ENCODE peak calls at places on chromosomes 13 and 19, in nine cellular contexts. Z is NB4, R is Peyer's patch, H is right lobe of liver, J is H54, B is uterus, X is stomach, V is endothelial cell of umbilical vein, C is thyroid gland. D is an unnamed sample.

GRCh38 chr13:89748716-89749115 is 1598.8 kb upstream of the MIR17HG start:
- DNase-seq in Z (no peak), R (no peak), B (no peak), V (peak), H (no peak), J (no peak), X (no peak), C (no peak), D (no peak)

GRCh38 chr19:19263886-19264487 is 9.1 kb downstream of the TM6SF2 start:
- DNase-seq in J (no peak), R (no peak), C (no peak), X (no peak), H (no peak), B (no peak), V (no peak), Z (no peak), D (no peak)

GRCh38 chr13:23579072-23579885 is 9.1 kb downstream of the TNFRSF19 start:
- DNase-seq in Z (peak), C (peak), X (peak), R (peak), J (peak), H (peak), B (peak), V (peak), D (peak)

GRCh38 chr13:67506407-67506806 is 276.3 kb upstream of the PCDH9 start:
- DNase-seq in J (no peak), R (no peak), H (no peak), X (no peak), B (no peak), V (no peak), C (no peak), Z (no peak), D (no peak)

GRCh38 chr13:34748561-34748960 is 193.5 kb upstream of the NBEA start:
- DNase-seq in C (peak), Z (no peak), B (no peak), R (no peak), X (no peak), J (no peak), V (no peak), H (no peak), D (no peak)

GRCh38 chr19:49084206-49085019 is 838 bp upstream of the SNRNP70 start:
- DNase-seq in R (no peak), H (no peak), B (no peak), C (peak), X (no peak), Z (no peak), J (no peak), V (no peak), D (no peak)

GRCh38 chr19:49539192-49539952 is 11.6 kb downstream of the RCN3 start:
- DNase-seq in X (no peak), R (no peak), B (no peak), J (no peak), V (no peak), H (no peak), Z (no peak), C (no peak), D (no peak)

GRCh38 chr13:48004201-48004600 is 3.1 kb upstream of the SUCLA2 start:
- DNase-seq in J (no peak), V (no peak), B (no peak), H (no peak), X (no peak), Z (peak), R (no peak), C (no peak), D (no peak)

GRCh38 chr19:22144394-22144793 is 52.4 kb downstream of the ZNF676 start:
- DNase-seq in Z (peak), J (no peak), B (no peak), X (no peak), H (no peak), R (no peak), V (no peak), C (no peak), D (no peak)

GRCh38 chr13:24688901-24689300 is 8.7 kb downstream of the ATP12A start:
- DNase-seq in Z (no peak), R (no peak), V (no peak), C (no peak), J (no peak), B (no peak), H (no peak), X (no peak), D (no peak)

GRCh38 chr13:77555246-77555645 is 19.7 kb downstream of the SCEL start:
- DNase-seq in V (peak), C (peak), J (no peak), R (no peak), B (no peak), X (no peak), H (no peak), Z (no peak), D (no peak)

GRCh38 chr19:39342647-39343305 is 555 bp downstream of the SAMD4B start:
- DNase-seq in R (no peak), J (no peak), V (no peak), X (no peak), H (peak), B (peak), Z (no peak), C (peak), D (no peak)

GRCh38 chr13:32639502-32640105 is 53.4 kb downstream of the PDS5B start:
- DNase-seq in R (peak), X (peak), C (peak), H (no peak), J (no peak), Z (peak), B (peak), V (peak), D (peak)

GRCh38 chr13:46213242-46213641 is 1.5 kb downstream of the LRRC63 start:
- DNase-seq in X (no peak), J (no peak), B (no peak), H (no peak), Z (no peak), C (no peak), V (no peak), R (no peak), D (no peak)

GRCh38 chr19:48900477-48901452 is 653 bp downstream of the NUCB1 start:
- DNase-seq in Z (peak), R (no peak), H (no peak), B (no peak), J (no peak), X (no peak), V (peak), C (no peak), D (no peak)

GRCh38 chr19:41588497-41589209 is 12.7 kb downstream of the CEACAM21 start:
- DNase-seq in X (no peak), C (no peak), B (no peak), H (no peak), J (peak), R (no peak), V (peak), Z (peak), D (peak)

GRCh38 chr19:29517946-29518345 is 7.8 kb upstream of the VSTM2B start:
- DNase-seq in R (no peak), X (no peak), B (no peak), V (no peak), Z (no peak), H (peak), J (no peak), C (no peak), D (no peak)

GRCh38 chr13:51818771-51819511 is 15.0 kb upstream of the DHRS12 start:
- DNase-seq in X (peak), V (no peak), Z (no peak), J (no peak), R (no peak), C (no peak), B (no peak), H (no peak), D (no peak)

GRCh38 chr13:51221674-51222509 is at the start of gene FAM124A:
- DNase-seq in R (no peak), B (peak), Z (peak), J (peak), H (peak), X (peak), V (peak), C (peak), D (no peak)

GRCh38 chr19:46416077-46416709 is 2.8 kb upstream of the CCDC8 start:
- DNase-seq in C (peak), X (peak), R (peak), V (peak), Z (peak), B (peak), J (peak), H (peak), D (peak)

GRCh38 chr13:29925457-29925856 is 75.0 kb upstream of the UBL3 start:
- DNase-seq in C (peak), Z (peak), V (peak), H (peak), J (no peak), B (peak), R (no peak), X (peak), D (peak)

GRCh38 chr13:75687145-75687763 is 51.1 kb downstream of the LMO7 start:
- DNase-seq in C (no peak), H (no peak), B (no peak), V (peak), Z (peak), X (no peak), R (no peak), J (no peak), D (no peak)

GRCh38 chr13:106143392-106143791 is 392.1 kb downstream of the EFNB2 start:
- DNase-seq in Z (no peak), J (no peak), H (no peak), V (no peak), R (no peak), B (no peak), X (no peak), C (no peak), D (no peak)

GRCh38 chr13:20686863-20687579 is 16.5 kb upstream of the IL17D start:
- DNase-seq in V (no peak), R (no peak), B (no peak), H (no peak), X (no peak), C (no peak), J (no peak), Z (no peak), D (no peak)

GRCh38 chr19:54738715-54739114 is 402 bp downstream of the KIR2DL3 start:
- DNase-seq in C (no peak), X (no peak), R (no peak), B (no peak), H (no peak), V (no peak), J (no peak), Z (no peak), D (no peak)

GRCh38 chr19:18543814-18544475 is 572 bp upstream of the FKBP8 start:
- DNase-seq in V (peak), H (peak), X (peak), J (peak), C (peak), B (peak), R (peak), Z (peak), D (peak)

GRCh38 chr13:98384739-98385138 is 192.2 kb downstream of the STK24 start:
- DNase-seq in R (no peak), Z (no peak), H (no peak), C (peak), B (no peak), J (no peak), V (no peak), X (no peak), D (no peak)

GRCh38 chr13:100808848-100809247 is 134.3 kb upstream of the TMTC4 start:
- DNase-seq in C (no peak), V (no peak), H (no peak), J (no peak), R (no peak), Z (no peak), B (no peak), X (no peak), D (no peak)

GRCh38 chr13:37068962-37069361 is 9.5 kb upstream of the SUPT20H start:
- DNase-seq in C (no peak), Z (peak), X (no peak), V (peak), H (no peak), J (no peak), R (no peak), B (no peak), D (no peak)

GRCh38 chr13:77459616-77460015 is 75.9 kb upstream of the SCEL start:
- DNase-seq in Z (no peak), B (no peak), X (no peak), J (no peak), V (no peak), R (no peak), H (no peak), C (no peak), D (no peak)

GRCh38 chr13:102231486-102231885 is 170.4 kb downstream of the FGF14 start:
- DNase-seq in Z (no peak), V (no peak), C (no peak), X (no peak), B (no peak), J (no peak), R (no peak), H (no peak), D (no peak)

GRCh38 chr19:51450730-51451307 is 7.4 kb downstream of the SIGLEC8 start:
- DNase-seq in Z (no peak), R (no peak), C (no peak), J (no peak), X (peak), V (no peak), B (no peak), H (no peak), D (no peak)

GRCh38 chr13:111879719-111880118 is 187.2 kb upstream of the SOX1 start:
- DNase-seq in V (no peak), C (no peak), J (no peak), X (no peak), Z (no peak), R (no peak), H (no peak), B (no peak), D (no peak)

GRCh38 chr13:86085890-86086289 is 286.7 kb upstream of the SLITRK6 start:
- DNase-seq in V (no peak), R (no peak), H (no peak), Z (no peak), C (no peak), X (no peak), B (no peak), J (no peak), D (no peak)

GRCh38 chr13:104017317-104017716 is 951.1 kb upstream of the SLC10A2 start:
- DNase-seq in C (no peak), V (no peak), Z (no peak), X (no peak), J (no peak), R (no peak), H (no peak), B (no peak), D (no peak)

GRCh38 chr13:99085139-99085845 is 107.4 kb upstream of the DOCK9 start:
- DNase-seq in R (no peak), J (no peak), H (no peak), Z (no peak), X (no peak), C (peak), B (no peak), V (peak), D (peak)

GRCh38 chr13:97189943-97190342 is 32.2 kb upstream of the MBNL2 start:
- DNase-seq in C (no peak), H (no peak), V (no peak), B (no peak), R (no peak), X (no peak), J (no peak), Z (no peak), D (no peak)
- TF ChIP-seq POLR2A in C (no peak), H (no peak), V (no peak), B (no peak), R (no peak), X (no peak), J (no peak), Z (no peak), D (no peak)

DNA sequence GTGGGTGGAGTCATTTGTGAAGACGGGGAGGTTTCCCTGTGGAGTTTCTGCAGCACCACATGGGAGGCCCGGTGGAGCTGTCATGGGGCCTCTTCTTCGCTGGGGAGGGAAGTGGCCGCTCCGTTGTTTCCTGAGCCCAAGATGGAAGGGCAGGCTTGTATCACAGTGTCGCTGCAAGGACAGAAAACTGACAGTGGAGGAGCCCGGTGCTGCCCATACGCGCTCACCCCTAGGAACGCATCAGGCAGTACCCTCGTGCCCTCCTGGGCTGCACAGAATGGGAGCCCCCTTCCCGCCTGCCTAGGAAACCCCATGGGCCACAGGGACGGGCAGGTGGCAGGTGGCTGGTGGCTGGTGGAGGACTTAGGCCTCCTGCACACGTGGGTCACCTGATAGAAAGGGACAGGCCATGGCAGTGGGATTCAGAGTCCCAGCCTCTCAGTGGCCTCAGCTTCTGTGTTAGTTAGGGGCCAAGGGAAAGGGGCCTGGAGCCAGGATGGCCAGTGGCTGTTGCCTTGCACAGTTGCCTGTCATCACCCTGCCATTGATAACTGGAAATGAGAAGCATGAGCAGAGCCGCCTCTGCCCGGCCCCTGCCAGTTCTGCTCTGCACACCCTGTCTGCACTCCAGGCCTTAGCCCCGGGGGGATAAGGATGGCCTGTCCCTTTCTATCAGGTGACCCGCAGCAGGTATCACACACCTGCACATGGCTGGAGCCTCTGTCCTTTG is 7.6 kb downstream of the COL4A2 start:
- DNase-seq in R (no peak), C (no peak), H (no peak), J (no peak), Z (no peak), X (no peak), B (no peak), V (no peak), D (no peak)
- TF ChIP-seq POLR2A in R (no peak), C (no peak), H (no peak), J (no peak), Z (no peak), X (no peak), B (no peak), V (no peak), D (no peak)

GRCh38 chr19:56321254-56321980 is 6.8 kb upstream of the ZSCAN5A start:
- DNase-seq in V (no peak), C (no peak), H (no peak), R (no peak), J (no peak), B (no peak), Z (no peak), X (no peak), D (no peak)

GRCh38 chr19:56316728-56317127 is 2.1 kb upstream of the ZSCAN5A start:
- DNase-seq in Z (no peak), B (no peak), V (no peak), J (no peak), R (no peak), C (no peak), X (no peak), H (no peak), D (no peak)

GRCh38 chr19:56317749-56318148 is 3.1 kb upstream of the ZSCAN5A start:
- DNase-seq in J (no peak), R (no peak), B (no peak), Z (no peak), C (no peak), H (no peak), V (no peak), X (no peak), D (no peak)

GRCh38 chr19:56324425-56324824 is 9.8 kb upstream of the ZSCAN5A start:
- DNase-seq in Z (no peak), V (no peak), C (no peak), H (no peak), J (no peak), R (no peak), B (no peak), X (no peak), D (no peak)

DNA sequence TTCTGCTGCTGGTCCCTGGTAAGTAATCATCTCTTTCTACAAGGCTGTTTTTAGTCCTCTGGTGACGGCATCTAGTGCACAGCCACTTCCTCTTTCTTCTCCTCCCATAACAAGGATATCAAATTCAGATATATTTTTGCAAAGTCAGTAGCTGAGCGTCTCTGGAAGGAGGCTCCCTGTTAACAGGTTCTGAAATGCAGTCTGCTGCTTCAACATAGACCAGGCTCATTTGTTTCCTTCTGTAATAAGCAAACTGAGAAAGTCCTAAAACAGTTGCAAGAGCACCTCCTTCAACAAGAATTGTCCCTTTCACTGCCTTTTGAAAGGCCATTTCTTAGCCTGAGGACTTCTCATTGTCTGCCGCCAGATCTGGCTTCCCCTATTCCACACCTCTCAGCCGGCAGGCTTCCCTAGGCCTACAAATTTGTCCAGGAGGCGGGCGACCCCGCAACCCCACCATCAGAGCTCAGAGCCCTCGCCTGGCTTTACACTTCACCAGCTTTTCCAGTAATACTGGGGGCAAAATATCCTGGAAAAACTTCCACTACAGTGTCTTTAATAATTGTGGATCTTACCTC is 7.4 kb upstream of the ZSCAN5A start:
- DNase-seq in V (no peak), C (no peak), J (no peak), H (no peak), Z (peak), X (no peak), R (no peak), B (no peak), D (no peak)
- TF ChIP-seq POLR2A in V (no peak), C (no peak), J (no peak), H (no peak), Z (no peak), X (no peak), R (no peak), B (no peak), D (no peak)

GRCh38 chr13:110715395-110716234 is 2.1 kb downstream of the ING1 start:
- DNase-seq in H (peak), R (peak), Z (peak), V (peak), B (peak), J (peak), C (peak), X (peak), D (peak)

GRCh38 chr13:110714798-110715394 is 1.4 kb downstream of the ING1 start:
- DNase-seq in J (no peak), R (peak), Z (peak), C (peak), X (peak), B (peak), V (no peak), H (peak), D (peak)

GRCh38 chr13:110722971-110723370 is 9.5 kb downstream of the ING1 start:
- DNase-seq in R (no peak), H (no peak), C (no peak), B (no peak), Z (no peak), V (no peak), X (no peak), J (no peak), D (no peak)

GRCh38 chr13:110716235-110716505 is 2.7 kb downstream of the ING1 start:
- DNase-seq in J (peak), C (peak), X (peak), B (peak), V (no peak), R (no peak), Z (peak), H (peak), D (peak)

DNA sequence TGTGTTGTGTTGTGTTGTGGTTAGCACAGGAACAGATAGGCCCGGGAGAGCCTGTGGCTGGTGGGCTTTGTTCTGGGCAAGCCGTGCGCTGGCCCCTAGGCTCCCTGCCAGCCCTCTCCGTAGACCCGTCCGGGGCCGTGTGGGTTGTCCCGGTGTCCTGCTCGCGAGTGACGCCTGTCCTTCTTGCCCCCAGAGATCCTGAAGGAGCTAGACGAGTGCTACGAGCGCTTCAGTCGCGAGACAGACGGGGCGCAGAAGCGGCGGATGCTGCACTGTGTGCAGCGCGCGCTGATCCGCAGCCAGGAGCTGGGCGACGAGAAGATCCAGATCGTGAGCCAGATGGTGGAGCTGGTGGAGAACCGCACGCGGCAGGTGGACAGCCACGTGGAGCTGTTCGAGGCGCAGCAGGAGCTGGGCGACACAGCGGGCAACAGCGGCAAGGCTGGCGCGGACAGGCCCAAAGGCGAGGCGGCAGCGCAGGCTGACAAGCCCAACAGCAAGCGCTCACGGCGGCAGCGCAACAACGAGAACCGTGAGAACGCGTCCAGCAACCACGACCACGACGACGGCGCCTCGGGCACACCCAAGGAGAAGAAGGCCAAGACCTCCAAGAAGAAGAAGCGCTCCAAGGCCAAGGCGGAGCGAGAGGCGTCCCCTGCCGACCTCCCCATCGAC is 5.7 kb downstream of the ING1 start:
- DNase-seq in X (no peak), V (no peak), C (no peak), Z (no peak), J (no peak), H (peak), R (no peak), B (no peak), D (no peak)
- TF ChIP-seq POLR2A in X (no peak), V (no peak), C (no peak), Z (no peak), J (no peak), H (no peak), R (no peak), B (no peak), D (no peak)